ENCODE peak calls at places on chromosome 7, in seven cellular contexts. A is HFF-Myc, J is nephron progenitor cell, D is epithelial cell of esophagus, L is DMS153, E is bronchial epithelial cell, Z is COR-L47. F is an unnamed sample.

GRCh38 chr7:42226354-42226941 is 10.6 kb downstream of the GLI3 start:
- DNase-seq in L (no peak), A (no peak), D (no peak), J (no peak), E (no peak), Z (no peak), F (peak; percentile 49)

GRCh38 chr7:102318482-102318971 is 31.9 kb downstream of the SH2B2 start:
- DNase-seq in A (no peak), J (no peak), E (peak; percentile 75), L (peak; percentile 15), D (peak; percentile 75), Z (peak; percentile 40), F (peak; percentile 39)

GRCh38 chr7:36487756-36488336 is 98.2 kb downstream of the ANLN start:
- DNase-seq in D (peak; percentile 77), J (peak; percentile 12), L (peak; percentile 74), A (no peak), E (peak; percentile 70), Z (peak; percentile 62), F (peak; percentile 63)

GRCh38 chr7:75776295-75776971 is 4.4 kb upstream of the CCL26 start:
- DNase-seq in A (peak; percentile 94), Z (no peak), E (peak; percentile 71), J (no peak), L (no peak), D (peak; percentile 58), F (no peak)

GRCh38 chr7:128359939-128360338 is 1.6 kb downstream of the PRRT4 start:
- DNase-seq in A (no peak), L (no peak), J (no peak), Z (no peak), D (no peak), E (no peak), F (no peak)

GRCh38 chr7:155531686-155532085 is 14.7 kb downstream of the CNPY1 start:
- DNase-seq in D (peak; percentile 25), J (peak; percentile 32), L (no peak), A (no peak), E (peak; percentile 22), Z (no peak), F (no peak)

GRCh38 chr7:40870108-40870507 is 735.3 kb downstream of the SUGCT start:
- DNase-seq in A (no peak), E (no peak), J (no peak), L (no peak), D (no peak), Z (no peak), F (no peak)

GRCh38 chr7:70619130-70619529 is 512.8 kb upstream of the GALNT17 start:
- DNase-seq in D (no peak), E (no peak), A (no peak), J (no peak), Z (peak; percentile 73), L (peak; percentile 33), F (no peak)

GRCh38 chr7:97015787-97016391 is 8.7 kb downstream of the DLX5 start:
- DNase-seq in A (no peak), D (no peak), Z (no peak), J (no peak), E (no peak), L (no peak), F (peak; percentile 17)

GRCh38 chr7:82293467-82293866 is 150.1 kb downstream of the CACNA2D1 start:
- DNase-seq in L (no peak), J (no peak), D (no peak), Z (no peak), E (no peak), A (no peak), F (no peak)

GRCh38 chr7:106793015-106793651 is 71.9 kb upstream of the PIK3CG start:
- DNase-seq in A (no peak), D (peak; percentile 47), Z (peak; percentile 20), J (peak; percentile 20), E (peak; percentile 44), L (no peak), F (peak; percentile 0)

GRCh38 chr7:2646336-2646679 is 14.5 kb downstream of the TTYH3 start:
- DNase-seq in Z (no peak), A (no peak), J (no peak), E (no peak), D (no peak), L (no peak), F (no peak)

GRCh38 chr7:77479536-77480088 is 57.5 kb upstream of the PTPN12 start:
- DNase-seq in D (peak; percentile 64), E (peak; percentile 33), Z (no peak), L (peak; percentile 75), A (no peak), J (no peak), F (no peak)

GRCh38 chr7:136942994-136943393 is 74.5 kb downstream of the CHRM2 start:
- DNase-seq in A (no peak), J (no peak), L (no peak), D (no peak), E (no peak), Z (no peak), F (no peak)

GRCh38 chr7:75584385-75584784 is 92.3 kb downstream of the SPDYE5 start:
- DNase-seq in L (no peak), D (no peak), J (no peak), A (no peak), Z (no peak), E (no peak), F (no peak)

GRCh38 chr7:116785851-116786250 is 76.5 kb upstream of the CAPZA2 start:
- DNase-seq in A (no peak), Z (no peak), D (no peak), J (no peak), E (no peak), L (no peak), F (no peak)

GRCh38 chr7:99324966-99325596 is 617 bp upstream of the ARPC1A start:
- DNase-seq in L (no peak), E (no peak), D (no peak), A (no peak), J (no peak), Z (peak; percentile 27), F (no peak)

GRCh38 chr7:27046854-27047549 is 48.8 kb downstream of the HOXA1 start:
- DNase-seq in J (no peak), A (no peak), Z (no peak), D (peak; percentile 76), E (peak; percentile 88), L (no peak), F (no peak)

GRCh38 chr7:29627631-29628030 is 64.0 kb downstream of the PRR15 start:
- DNase-seq in Z (no peak), E (no peak), D (no peak), J (no peak), L (no peak), A (no peak), F (no peak)

GRCh38 chr7:156577645-156578577 is 62.7 kb upstream of the RNF32 start:
- DNase-seq in E (no peak), L (no peak), J (no peak), D (no peak), Z (no peak), A (no peak), F (no peak)

GRCh38 chr7:150340024-150340749 is 1.2 kb downstream of the RARRES2 start:
- DNase-seq in E (no peak), D (no peak), J (peak; percentile 53), L (no peak), Z (no peak), A (no peak), F (no peak)

GRCh38 chr7:135789956-135790355 is 41.3 kb upstream of the FAM180A start:
- DNase-seq in D (no peak), J (no peak), E (no peak), Z (no peak), A (no peak), L (no peak), F (no peak)